ENCODE peak calls at places on chromosomes 7 and 10, in eight cellular contexts. U is PC-9, Q is HCT116, G is K562, A is A673, V is fibroblast of lung, H is hepatocyte, P is GM23248. X is an unnamed sample.

GRCh38 chr7:134022512-134022911 is 104.6 kb upstream of the LRGUK start:
- DNase-seq in U (no peak), Q (no peak), G (no peak), A (no peak), V (no peak), H (no peak), P (peak), X (no peak)

GRCh38 chr10:103759100-103759781 is 96.1 kb downstream of the SH3PXD2A start:
- DNase-seq in U (peak), Q (no peak), G (no peak), A (peak), V (peak), H (peak), P (peak), X (no peak)

GRCh38 chr7:1942026-1942703 is 272.1 kb downstream of the ELFN1 start:
- DNase-seq in U (no peak), Q (no peak), G (no peak), A (no peak), V (no peak), H (no peak), P (no peak), X (no peak)

GRCh38 chr10:96413151-96413787 is 54.5 kb upstream of the OPALIN start:
- DNase-seq in U (no peak), Q (no peak), G (peak), A (no peak), V (no peak), H (no peak), P (no peak), X (no peak)

GRCh38 chr7:24980695-24981543 is 941 bp upstream of the OSBPL3 start:
- DNase-seq in U (peak), Q (no peak), G (no peak), A (peak), V (peak), H (peak), P (peak), X (peak)

GRCh38 chr10:43114743-43115611 is 23.3 kb upstream of the CSGALNACT2 start:
- DNase-seq in U (no peak), Q (no peak), G (no peak), A (no peak), V (no peak), H (no peak), P (peak), X (no peak)

GRCh38 chr10:32149257-32149955 is 93.2 kb upstream of the KIF5B start:
- DNase-seq in U (peak), Q (peak), G (peak), A (peak), V (peak), H (no peak), P (peak), X (no peak)

GRCh38 chr7:15921576-15921975 is 235.1 kb upstream of the MEOX2 start:
- DNase-seq in U (no peak), Q (no peak), G (no peak), A (no peak), V (no peak), H (no peak), P (peak), X (no peak)

GRCh38 chr7:7607010-7607409 is 33.5 kb upstream of the UMAD1 start:
- DNase-seq in U (no peak), Q (no peak), G (no peak), A (no peak), V (no peak), H (no peak), P (no peak), X (no peak)

GRCh38 chr7:150855046-150855445 is 2.7 kb downstream of the AOC1 start:
- DNase-seq in U (no peak), Q (no peak), G (no peak), A (no peak), V (no peak), H (no peak), P (no peak), X (no peak)

GRCh38 chr10:13743101-13743693 is 156.4 kb downstream of the PRPF18 start:
- DNase-seq in U (no peak), Q (no peak), G (no peak), A (no peak), V (peak), H (no peak), P (no peak), X (no peak)

GRCh38 chr10:88792656-88793055 is 9.9 kb upstream of the LIPM start:
- DNase-seq in U (no peak), Q (no peak), G (no peak), A (no peak), V (peak), H (peak), P (peak), X (no peak)

GRCh38 chr7:74606101-74606908 is 51.2 kb upstream of the GTF2I start:
- DNase-seq in U (no peak), Q (no peak), G (peak), A (peak), V (no peak), H (peak), P (peak), X (peak)

GRCh38 chr7:101733713-101734475 is 83.5 kb upstream of the CUX1 start:
- DNase-seq in U (no peak), Q (no peak), G (peak), A (no peak), V (peak), H (peak), P (peak), X (peak)

GRCh38 chr7:89987665-89988064 is 166.6 kb upstream of the STEAP1 start:
- DNase-seq in U (no peak), Q (no peak), G (no peak), A (no peak), V (no peak), H (no peak), P (no peak), X (no peak)

GRCh38 chr10:108755661-108756060 is 1167.7 kb downstream of the XPNPEP1 start:
- DNase-seq in U (no peak), Q (no peak), G (no peak), A (no peak), V (no peak), H (no peak), P (peak), X (no peak)

GRCh38 chr10:94361161-94361794 is 1.5 kb downstream of the NOC3L start:
- DNase-seq in U (no peak), Q (no peak), G (no peak), A (peak), V (peak), H (no peak), P (peak), X (no peak)

GRCh38 chr10:35412900-35413491 is 76.7 kb downstream of the CCNY start:
- DNase-seq in U (peak), Q (no peak), G (peak), A (no peak), V (no peak), H (no peak), P (peak), X (no peak)

GRCh38 chr7:9718071-9718470 is 1255.6 kb upstream of the PHF14 start:
- DNase-seq in U (no peak), Q (no peak), G (no peak), A (no peak), V (no peak), H (no peak), P (no peak), X (no peak)

GRCh38 chr10:15118615-15119014 is 21.5 kb downstream of the RPP38 start:
- DNase-seq in U (no peak), Q (no peak), G (no peak), A (no peak), V (no peak), H (no peak), P (no peak), X (no peak)

GRCh38 chr10:86403183-86403797 is 36.7 kb upstream of the GRID1 start:
- DNase-seq in U (peak), Q (no peak), G (no peak), A (no peak), V (no peak), H (no peak), P (no peak), X (no peak)

GRCh38 chr10:86399879-86400704 is 33.5 kb upstream of the GRID1 start:
- DNase-seq in U (peak), Q (peak), G (peak), A (peak), V (peak), H (peak), P (peak), X (peak)

GRCh38 chr10:86400705-86401587 is 34.4 kb upstream of the GRID1 start:
- DNase-seq in U (peak), Q (peak), G (no peak), A (no peak), V (no peak), H (peak), P (peak), X (peak)

GRCh38 chr10:86401588-86402282 is 35.1 kb upstream of the GRID1 start:
- DNase-seq in U (no peak), Q (no peak), G (no peak), A (peak), V (no peak), H (peak), P (peak), X (peak)

GRCh38 chr10:86402283-86402931 is 35.8 kb upstream of the GRID1 start:
- DNase-seq in U (no peak), Q (no peak), G (no peak), A (no peak), V (no peak), H (no peak), P (peak), X (peak)
- TF ChIP-seq EZH2 in U (no peak), Q (no peak), G (no peak), A (no peak), V (no peak), H (no peak), P (no peak), X (no peak)

GRCh38 chr10:44385726-44386438 is 985 bp upstream of the CXCL12 start:
- DNase-seq in U (no peak), Q (no peak), G (peak), A (no peak), V (no peak), H (no peak), P (peak), X (peak)
- TF ChIP-seq EZH2 in U (no peak), Q (no peak), G (no peak), A (no peak), V (no peak), H (peak), P (no peak), X (peak)

DNA sequence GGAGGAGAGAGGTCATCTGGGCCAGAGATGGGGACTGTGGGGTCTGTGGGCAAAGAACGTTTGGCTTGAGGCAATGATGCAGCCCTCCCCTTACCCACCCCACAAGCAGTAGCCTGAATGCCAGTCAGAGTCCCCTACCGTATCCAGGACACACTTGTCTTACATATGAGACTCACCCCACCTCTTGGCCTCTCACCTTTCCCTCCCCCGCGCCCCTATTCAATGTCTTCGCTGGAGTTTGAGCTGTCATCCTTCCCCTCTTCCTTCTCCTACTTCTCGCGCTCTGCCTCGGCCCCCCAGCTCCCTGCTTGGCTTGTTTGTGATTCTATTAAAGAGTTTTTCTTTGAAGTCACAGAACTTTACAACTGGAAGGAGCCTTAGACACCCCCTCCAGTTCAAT is 8.9 kb downstream of the PRRT4 start:
- DNase-seq in U (no peak), Q (no peak), G (no peak), A (no peak), V (no peak), H (no peak), P (no peak), X (no peak)
- TF ChIP-seq EZH2 in U (no peak), Q (no peak), G (no peak), A (no peak), V (no peak), H (no peak), P (no peak), X (no peak)

DNA sequence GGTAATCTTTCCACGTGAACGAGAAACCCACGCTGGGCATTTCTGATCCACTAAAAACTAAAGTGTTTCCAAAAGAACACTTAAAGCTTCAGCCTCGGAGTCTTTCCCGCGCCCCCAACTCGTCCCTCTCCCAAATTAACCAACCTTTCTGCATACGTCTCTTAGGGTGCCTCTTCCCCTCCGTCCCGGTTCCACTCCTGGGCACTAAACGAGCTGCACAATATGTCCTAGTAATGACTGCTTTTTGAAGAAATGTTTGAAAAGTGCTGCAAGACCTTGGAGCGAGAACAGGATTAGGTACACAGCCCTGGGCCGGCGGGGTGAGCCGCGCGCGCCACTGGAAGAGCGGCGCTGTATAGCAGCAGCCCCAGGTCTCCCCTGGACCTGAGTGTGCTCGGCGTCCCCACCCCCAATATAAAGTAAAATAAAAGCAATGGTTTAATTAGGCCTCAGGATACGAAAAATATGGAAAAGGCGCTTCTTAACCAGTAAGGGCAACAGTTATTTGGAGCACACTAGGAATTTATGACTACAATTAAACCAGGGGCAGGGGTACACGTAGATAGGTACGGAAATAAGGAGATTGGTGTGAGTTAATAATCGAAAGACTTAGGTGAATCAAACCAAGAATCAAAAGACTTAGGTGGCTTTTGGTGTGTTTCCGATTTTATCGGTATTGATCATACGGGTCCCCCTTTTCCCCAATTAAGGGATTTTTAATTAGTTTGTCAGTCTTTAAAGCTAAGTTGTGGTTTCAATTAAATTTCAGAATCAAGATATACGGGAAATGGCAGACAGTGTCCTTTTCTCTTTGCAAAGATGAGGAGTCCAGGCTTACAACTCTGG is 1.9 kb downstream of the TET1 start:
- DNase-seq in U (no peak), Q (no peak), G (peak), A (peak), V (peak), H (peak), P (peak), X (peak)
- TF ChIP-seq EZH2 in U (no peak), Q (no peak), G (no peak), A (no peak), V (no peak), H (no peak), P (no peak), X (no peak)

GRCh38 chr7:122311719-122312118 is 7.2 kb upstream of the FEZF1 start:
- DNase-seq in U (no peak), Q (no peak), G (no peak), A (peak), V (no peak), H (no peak), P (no peak), X (peak)
- TF ChIP-seq EZH2 in U (no peak), Q (no peak), G (no peak), A (no peak), V (no peak), H (peak), P (no peak), X (no peak)

DNA sequence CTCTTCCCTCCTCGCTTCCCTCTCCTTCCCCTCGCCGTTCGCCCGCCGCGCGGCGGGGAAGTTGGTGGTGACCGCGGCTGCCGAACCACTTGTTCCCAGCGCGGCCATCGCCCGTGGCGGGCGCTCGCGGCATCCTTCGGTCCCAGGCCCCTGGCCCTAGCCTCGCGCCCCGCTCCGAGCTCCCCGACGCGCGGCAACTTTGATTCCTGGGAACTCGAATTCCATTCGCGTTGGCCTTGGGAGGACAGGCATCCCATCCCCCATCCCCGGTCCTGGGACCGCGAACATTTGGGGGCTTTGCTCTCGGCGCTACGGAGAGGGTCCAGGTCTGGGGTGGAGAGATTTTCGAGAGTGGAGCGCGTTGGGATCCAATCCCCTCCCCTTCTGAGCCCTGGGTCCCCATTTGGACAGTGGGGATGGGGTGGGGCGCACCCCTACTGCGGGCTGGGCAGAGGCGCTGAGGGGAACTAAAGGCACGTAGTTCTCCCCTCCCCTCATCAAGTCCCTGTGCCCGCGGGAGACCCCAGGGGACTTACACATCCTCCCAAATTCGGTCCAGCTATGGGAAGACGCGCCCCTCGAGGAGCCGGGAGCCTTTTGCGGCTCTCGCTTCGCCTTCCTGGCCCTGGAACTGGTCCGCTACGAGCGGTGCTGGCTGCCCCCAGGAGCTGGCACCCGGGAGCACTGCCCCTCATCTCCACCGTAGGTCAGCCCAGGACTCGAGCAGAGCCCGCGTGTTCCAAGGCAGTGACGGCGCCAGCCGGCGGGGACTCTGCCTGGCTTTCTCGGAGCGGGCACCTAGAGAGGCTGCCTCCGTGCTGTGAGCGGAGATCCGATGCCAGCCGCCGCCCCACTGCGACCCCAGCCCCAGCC is 856 bp downstream of the CDH23 start:
- DNase-seq in U (no peak), Q (no peak), G (no peak), A (peak), V (no peak), H (no peak), P (no peak), X (peak)
- TF ChIP-seq EZH2 in U (no peak), Q (no peak), G (no peak), A (no peak), V (peak), H (peak), P (peak), X (peak)

GRCh38 chr10:100748251-100749058 is 3.1 kb downstream of the PAX2 start:
- DNase-seq in U (no peak), Q (no peak), G (no peak), A (no peak), V (no peak), H (no peak), P (no peak), X (peak)
- TF ChIP-seq EZH2 in U (no peak), Q (no peak), G (no peak), A (peak), V (peak), H (peak), P (peak), X (peak)

GRCh38 chr7:159013181-159013690 is 131.4 kb downstream of the VIPR2 start:
- DNase-seq in U (no peak), Q (no peak), G (no peak), A (no peak), V (no peak), H (no peak), P (no peak), X (no peak)

GRCh38 chr7:159013825-159014289 is 130.8 kb downstream of the VIPR2 start:
- DNase-seq in U (no peak), Q (no peak), G (no peak), A (no peak), V (no peak), H (no peak), P (no peak), X (no peak)

GRCh38 chr7:159010951-159011820 is 133.5 kb downstream of the VIPR2 start:
- DNase-seq in U (no peak), Q (no peak), G (no peak), A (no peak), V (no peak), H (no peak), P (no peak), X (no peak)

GRCh38 chr7:159014297-159015062 is 130.2 kb downstream of the VIPR2 start:
- DNase-seq in U (no peak), Q (no peak), G (no peak), A (no peak), V (no peak), H (no peak), P (no peak), X (no peak)

GRCh38 chr7:159012353-159013069 is 132.2 kb downstream of the VIPR2 start:
- DNase-seq in U (no peak), Q (no peak), G (no peak), A (peak), V (peak), H (peak), P (peak), X (no peak)
- TF ChIP-seq EZH2 in U (no peak), Q (no peak), G (no peak), A (no peak), V (no peak), H (no peak), P (no peak), X (no peak)

GRCh38 chr7:43490016-43490415 is 92.9 kb upstream of the STK17A start:
- DNase-seq in U (no peak), Q (no peak), G (no peak), A (no peak), V (no peak), H (no peak), P (no peak), X (no peak)

GRCh38 chr7:43491984-43492383 is 90.9 kb upstream of the STK17A start:
- DNase-seq in U (no peak), Q (no peak), G (no peak), A (no peak), V (peak), H (no peak), P (peak), X (no peak)

GRCh38 chr7:43495572-43495971 is 87.3 kb upstream of the STK17A start:
- DNase-seq in U (no peak), Q (no peak), G (no peak), A (no peak), V (no peak), H (no peak), P (no peak), X (no peak)

GRCh38 chr7:43491123-43491522 is 91.8 kb upstream of the STK17A start:
- DNase-seq in U (no peak), Q (no peak), G (no peak), A (no peak), V (no peak), H (no peak), P (no peak), X (no peak)

GRCh38 chr7:43492906-43493305 is 90.0 kb upstream of the STK17A start:
- DNase-seq in U (no peak), Q (no peak), G (no peak), A (no peak), V (no peak), H (no peak), P (no peak), X (no peak)
- TF ChIP-seq EZH2 in U (no peak), Q (no peak), G (no peak), A (no peak), V (no peak), H (no peak), P (no peak), X (no peak)